ENCODE peak calls at places on chromosomes 16 and 17, in ten cellular contexts. One of them, this sample, is unnamed.

GRCh38 chr17:45238155-45238774 is 16.6 kb downstream of the FMNL1 start:
- DNase-seq in adrenal gland: no peak
- DNase-seq in NB4: no peak
- DNase-seq in HCT116: no peak
- DNase-seq in ovary: no peak
- DNase-seq in A549: no peak
- DNase-seq in Peyer's patch: no peak
- DNase-seq in lower leg skin: no peak
- DNase-seq in breast epithelium: no peak
- DNase-seq in tibial nerve: no peak
- DNase-seq in this sample: no peak

GRCh38 chr16:50263060-50263909 is 3.1 kb upstream of the ADCY7 start:
- DNase-seq in adrenal gland: no peak
- DNase-seq in NB4: no peak
- DNase-seq in tibial nerve: no peak
- DNase-seq in Peyer's patch: no peak
- DNase-seq in breast epithelium: no peak
- DNase-seq in A549: no peak
- DNase-seq in HCT116: no peak
- DNase-seq in ovary: no peak
- DNase-seq in lower leg skin: peak; percentile 74
- DNase-seq in this sample: peak; percentile 97

GRCh38 chr17:10192963-10193362 is 5.4 kb downstream of the GAS7 start:
- DNase-seq in ovary: no peak
- DNase-seq in tibial nerve: no peak
- DNase-seq in NB4: no peak
- DNase-seq in lower leg skin: no peak
- DNase-seq in HCT116: no peak
- DNase-seq in Peyer's patch: no peak
- DNase-seq in A549: no peak
- DNase-seq in adrenal gland: no peak
- DNase-seq in breast epithelium: no peak
- DNase-seq in this sample: no peak

GRCh38 chr16:78895661-78896060 is 704.9 kb downstream of the MAF start:
- DNase-seq in lower leg skin: no peak
- DNase-seq in tibial nerve: no peak
- DNase-seq in adrenal gland: no peak
- DNase-seq in breast epithelium: no peak
- DNase-seq in NB4: no peak
- DNase-seq in ovary: no peak
- DNase-seq in HCT116: no peak
- DNase-seq in A549: no peak
- DNase-seq in Peyer's patch: no peak
- DNase-seq in this sample: no peak

GRCh38 chr17:45108595-45109521 is 23.5 kb downstream of the PLCD3 start:
- DNase-seq in HCT116: no peak
- DNase-seq in lower leg skin: no peak
- DNase-seq in breast epithelium: no peak
- DNase-seq in ovary: no peak
- DNase-seq in A549: no peak
- DNase-seq in adrenal gland: no peak
- DNase-seq in tibial nerve: no peak
- DNase-seq in NB4: no peak
- DNase-seq in Peyer's patch: no peak
- DNase-seq in this sample: no peak

GRCh38 chr17:29155235-29155965 is 24.8 kb downstream of the MYO18A start:
- DNase-seq in HCT116: peak; percentile 72
- DNase-seq in Peyer's patch: no peak
- DNase-seq in lower leg skin: no peak
- DNase-seq in ovary: no peak
- DNase-seq in NB4: peak; percentile 85
- DNase-seq in tibial nerve: no peak
- DNase-seq in A549: peak; percentile 90
- DNase-seq in breast epithelium: no peak
- DNase-seq in adrenal gland: no peak
- DNase-seq in this sample: peak; percentile 21

GRCh38 chr16:50497592-50497991 is 50.6 kb upstream of the NKD1 start:
- DNase-seq in A549: no peak
- DNase-seq in adrenal gland: no peak
- DNase-seq in Peyer's patch: no peak
- DNase-seq in HCT116: no peak
- DNase-seq in lower leg skin: peak; percentile 53
- DNase-seq in ovary: no peak
- DNase-seq in tibial nerve: no peak
- DNase-seq in breast epithelium: no peak
- DNase-seq in NB4: peak; percentile 28
- DNase-seq in this sample: no peak

GRCh38 chr16:71568541-71568940 is 8.4 kb downstream of the TAT start:
- DNase-seq in adrenal gland: no peak
- DNase-seq in breast epithelium: no peak
- DNase-seq in HCT116: no peak
- DNase-seq in ovary: no peak
- DNase-seq in lower leg skin: no peak
- DNase-seq in A549: no peak
- DNase-seq in NB4: no peak
- DNase-seq in Peyer's patch: no peak
- DNase-seq in tibial nerve: no peak
- DNase-seq in this sample: no peak

GRCh38 chr17:35238817-35239216 is 4.1 kb upstream of the SLFN5 start:
- DNase-seq in lower leg skin: no peak
- DNase-seq in ovary: no peak
- DNase-seq in adrenal gland: no peak
- DNase-seq in tibial nerve: no peak
- DNase-seq in Peyer's patch: no peak
- DNase-seq in NB4: no peak
- DNase-seq in A549: peak; percentile 24
- DNase-seq in breast epithelium: no peak
- DNase-seq in HCT116: no peak
- DNase-seq in this sample: no peak

GRCh38 chr16:82641336-82641984 is 14.7 kb downstream of the CDH13 start:
- DNase-seq in lower leg skin: no peak
- DNase-seq in breast epithelium: no peak
- DNase-seq in ovary: no peak
- DNase-seq in NB4: no peak
- DNase-seq in adrenal gland: no peak
- DNase-seq in tibial nerve: no peak
- DNase-seq in Peyer's patch: no peak
- DNase-seq in A549: no peak
- DNase-seq in HCT116: no peak
- DNase-seq in this sample: no peak

GRCh38 chr17:74466111-74466784 is at the start of gene CD300A:
- DNase-seq in breast epithelium: no peak
- DNase-seq in adrenal gland: no peak
- DNase-seq in A549: no peak
- DNase-seq in lower leg skin: no peak
- DNase-seq in HCT116: no peak
- DNase-seq in NB4: peak; percentile 87
- DNase-seq in Peyer's patch: peak; percentile 69
- DNase-seq in tibial nerve: peak; percentile 30
- DNase-seq in ovary: no peak
- DNase-seq in this sample: no peak

GRCh38 chr17:76718516-76718915 is 7.8 kb upstream of the MXRA7 start:
- DNase-seq in tibial nerve: no peak
- DNase-seq in ovary: no peak
- DNase-seq in NB4: no peak
- DNase-seq in Peyer's patch: no peak
- DNase-seq in breast epithelium: no peak
- DNase-seq in lower leg skin: peak; percentile 65
- DNase-seq in adrenal gland: no peak
- DNase-seq in HCT116: no peak
- DNase-seq in A549: no peak
- DNase-seq in this sample: no peak
- TF ChIP-seq POLR2A in tibial nerve: no peak
- TF ChIP-seq POLR2A in ovary: no peak
- TF ChIP-seq POLR2A in NB4: no peak
- TF ChIP-seq POLR2A in Peyer's patch: no peak
- TF ChIP-seq POLR2A in breast epithelium: no peak
- TF ChIP-seq POLR2A in lower leg skin: no peak
- TF ChIP-seq POLR2A in adrenal gland: no peak
- TF ChIP-seq POLR2A in HCT116: no peak
- TF ChIP-seq POLR2A in A549: no peak
- TF ChIP-seq POLR2A in this sample: no peak

DNA sequence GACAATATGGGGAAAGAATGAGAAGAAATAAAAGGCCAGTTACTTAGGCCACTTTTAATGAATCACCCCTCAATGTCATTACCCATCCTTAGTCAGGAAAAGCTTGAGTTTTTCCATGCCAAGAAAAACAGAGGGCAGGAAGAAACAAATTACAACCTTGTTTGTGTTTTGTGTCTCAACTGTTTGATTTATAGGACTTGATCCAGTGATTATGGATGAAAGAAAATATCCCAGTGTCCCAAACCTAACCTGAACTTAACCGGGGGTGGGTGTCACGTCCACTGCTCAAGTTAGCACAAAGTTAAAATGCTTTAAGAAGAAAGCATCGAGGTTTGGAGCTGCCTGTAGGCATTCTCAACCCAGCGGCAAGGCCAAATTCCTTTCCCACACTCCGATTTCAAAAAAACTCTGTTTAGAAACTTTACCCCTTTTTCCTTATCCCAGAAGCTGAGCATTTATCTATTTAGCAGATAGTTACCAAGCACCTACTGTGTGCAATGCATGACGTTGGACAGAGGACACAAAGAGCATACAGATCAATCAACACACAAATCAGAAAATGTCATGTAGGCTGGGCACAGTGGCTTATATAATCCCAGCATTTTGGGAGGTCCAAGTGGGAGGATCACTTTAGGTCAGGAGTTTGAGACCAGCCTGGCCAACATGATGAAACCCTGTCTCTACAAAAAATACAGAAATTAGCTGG is 14.0 kb upstream of the CYB5B start:
- DNase-seq in adrenal gland: peak; percentile 36
- DNase-seq in Peyer's patch: no peak
- DNase-seq in breast epithelium: no peak
- DNase-seq in HCT116: peak; percentile 83
- DNase-seq in NB4: no peak
- DNase-seq in ovary: no peak
- DNase-seq in tibial nerve: no peak
- DNase-seq in A549: peak; percentile 33
- DNase-seq in lower leg skin: no peak
- DNase-seq in this sample: no peak
- TF ChIP-seq POLR2A in adrenal gland: peak; percentile 23
- TF ChIP-seq POLR2A in Peyer's patch: no peak
- TF ChIP-seq POLR2A in breast epithelium: no peak
- TF ChIP-seq POLR2A in HCT116: no peak
- TF ChIP-seq POLR2A in NB4: no peak
- TF ChIP-seq POLR2A in ovary: no peak
- TF ChIP-seq POLR2A in tibial nerve: no peak
- TF ChIP-seq POLR2A in A549: no peak
- TF ChIP-seq POLR2A in lower leg skin: no peak
- TF ChIP-seq POLR2A in this sample: no peak

GRCh38 chr17:8189711-8190477 is at the start of gene BORCS6:
- DNase-seq in Peyer's patch: peak; percentile 99
- DNase-seq in breast epithelium: peak; percentile 95
- DNase-seq in lower leg skin: peak; percentile 99
- DNase-seq in A549: peak; percentile 97
- DNase-seq in NB4: peak; percentile 96
- DNase-seq in tibial nerve: peak; percentile 96
- DNase-seq in HCT116: peak; percentile 96
- DNase-seq in adrenal gland: peak; percentile 96
- DNase-seq in ovary: peak; percentile 96
- DNase-seq in this sample: peak; percentile 98
- TF ChIP-seq POLR2A in Peyer's patch: peak; percentile 88
- TF ChIP-seq POLR2A in breast epithelium: peak; percentile 59
- TF ChIP-seq POLR2A in lower leg skin: no peak
- TF ChIP-seq POLR2A in A549: peak; percentile 65
- TF ChIP-seq POLR2A in NB4: no peak
- TF ChIP-seq POLR2A in tibial nerve: peak; percentile 59
- TF ChIP-seq POLR2A in HCT116: no peak
- TF ChIP-seq POLR2A in adrenal gland: peak; percentile 89
- TF ChIP-seq POLR2A in ovary: peak; percentile 82
- TF ChIP-seq POLR2A in this sample: peak; percentile 76

GRCh38 chr17:21213491-21214014 is 408 bp downstream of the TMEM11 start:
- DNase-seq in A549: peak; percentile 72
- DNase-seq in Peyer's patch: peak; percentile 19
- DNase-seq in breast epithelium: no peak
- DNase-seq in ovary: no peak
- DNase-seq in lower leg skin: peak; percentile 89
- DNase-seq in tibial nerve: no peak
- DNase-seq in HCT116: no peak
- DNase-seq in NB4: peak; percentile 81
- DNase-seq in adrenal gland: no peak
- DNase-seq in this sample: peak; percentile 75

GRCh38 chr17:21215935-21216334 is 2.0 kb upstream of the TMEM11 start:
- DNase-seq in lower leg skin: no peak
- DNase-seq in HCT116: no peak
- DNase-seq in tibial nerve: no peak
- DNase-seq in Peyer's patch: no peak
- DNase-seq in adrenal gland: no peak
- DNase-seq in NB4: peak; percentile 41
- DNase-seq in A549: no peak
- DNase-seq in ovary: no peak
- DNase-seq in breast epithelium: no peak
- DNase-seq in this sample: peak; percentile 53

GRCh38 chr17:21214777-21215541 is 998 bp upstream of the TMEM11 start:
- DNase-seq in lower leg skin: peak; percentile 89
- DNase-seq in Peyer's patch: no peak
- DNase-seq in tibial nerve: no peak
- DNase-seq in A549: peak; percentile 28
- DNase-seq in breast epithelium: no peak
- DNase-seq in HCT116: no peak
- DNase-seq in adrenal gland: peak; percentile 38
- DNase-seq in ovary: no peak
- DNase-seq in NB4: peak; percentile 47
- DNase-seq in this sample: peak; percentile 53

GRCh38 chr17:21213005-21213404 is 956 bp downstream of the TMEM11 start:
- DNase-seq in Peyer's patch: no peak
- DNase-seq in ovary: no peak
- DNase-seq in adrenal gland: no peak
- DNase-seq in A549: no peak
- DNase-seq in NB4: no peak
- DNase-seq in tibial nerve: no peak
- DNase-seq in lower leg skin: no peak
- DNase-seq in breast epithelium: no peak
- DNase-seq in HCT116: no peak
- DNase-seq in this sample: no peak

GRCh38 chr17:21214015-21214776 is at the start of gene TMEM11:
- DNase-seq in adrenal gland: peak; percentile 95
- DNase-seq in HCT116: peak; percentile 79
- DNase-seq in lower leg skin: peak; percentile 99
- DNase-seq in A549: peak; percentile 94
- DNase-seq in ovary: peak; percentile 94
- DNase-seq in Peyer's patch: peak; percentile 91
- DNase-seq in tibial nerve: peak; percentile 88
- DNase-seq in NB4: peak; percentile 99
- DNase-seq in breast epithelium: peak; percentile 94
- DNase-seq in this sample: peak; percentile 98
- TF ChIP-seq POLR2A in adrenal gland: peak; percentile 43
- TF ChIP-seq POLR2A in HCT116: peak; percentile 54
- TF ChIP-seq POLR2A in lower leg skin: no peak
- TF ChIP-seq POLR2A in A549: peak; percentile 79
- TF ChIP-seq POLR2A in ovary: peak; percentile 56
- TF ChIP-seq POLR2A in Peyer's patch: peak; percentile 55
- TF ChIP-seq POLR2A in tibial nerve: peak; percentile 29
- TF ChIP-seq POLR2A in NB4: peak; percentile 80
- TF ChIP-seq POLR2A in breast epithelium: peak; percentile 54
- TF ChIP-seq POLR2A in this sample: peak; percentile 71

GRCh38 chr17:261640-262039 is 80.2 kb upstream of the DOC2B start:
- DNase-seq in A549: no peak
- DNase-seq in breast epithelium: no peak
- DNase-seq in tibial nerve: no peak
- DNase-seq in lower leg skin: no peak
- DNase-seq in NB4: no peak
- DNase-seq in adrenal gland: peak; percentile 7
- DNase-seq in HCT116: no peak
- DNase-seq in Peyer's patch: no peak
- DNase-seq in ovary: no peak
- DNase-seq in this sample: no peak
- TF ChIP-seq POLR2A in A549: no peak
- TF ChIP-seq POLR2A in breast epithelium: no peak
- TF ChIP-seq POLR2A in tibial nerve: no peak
- TF ChIP-seq POLR2A in lower leg skin: no peak
- TF ChIP-seq POLR2A in NB4: no peak
- TF ChIP-seq POLR2A in adrenal gland: no peak
- TF ChIP-seq POLR2A in HCT116: no peak
- TF ChIP-seq POLR2A in Peyer's patch: no peak
- TF ChIP-seq POLR2A in ovary: no peak
- TF ChIP-seq POLR2A in this sample: no peak

This sample was measured in erythroblast.